ENCODE peak calls at places on chromosome 15, in ten cellular contexts. Z is cardiac fibroblast, T is mammary epithelial cell, O is thyroid gland, R is pancreas, J is AG04450, I is ascending aorta, W is SK-N-SH, X is H1, E is kidney epithelial cell. Q is an unnamed sample.

GRCh38 chr15:40936709-40937666 is 7.8 kb downstream of the DLL4 start:
- DNase-seq in Z (no peak), T (no peak), O (no peak), R (no peak), J (no peak), I (no peak), W (no peak), X (no peak), E (no peak), Q (no peak)

GRCh38 chr15:87267798-87268197 is 988.7 kb downstream of the NTRK3 start:
- DNase-seq in Z (peak; percentile 62), T (peak; percentile 94), O (no peak), R (no peak), J (peak; percentile 53), I (no peak), W (no peak), X (no peak), E (peak; percentile 31), Q (peak; percentile 73)

GRCh38 chr15:57251308-57251707 is 125.0 kb upstream of the CGNL1 start:
- DNase-seq in Z (no peak), T (no peak), O (no peak), R (no peak), J (no peak), I (no peak), W (no peak), X (no peak), E (no peak), Q (no peak)

GRCh38 chr15:96330064-96330449 is 443 bp upstream of the NR2F2 start:
- DNase-seq in Z (peak; percentile 89), T (peak; percentile 76), O (no peak), R (no peak), J (no peak), I (peak; percentile 86), W (no peak), X (peak; percentile 81), E (no peak), Q (no peak)

GRCh38 chr15:49155834-49156627 is 632 bp upstream of the COPS2 start:
- DNase-seq in Z (peak; percentile 35), T (peak; percentile 12), O (peak; percentile 5), R (no peak), J (no peak), I (no peak), W (peak; percentile 33), X (no peak), E (no peak), Q (no peak)

GRCh38 chr15:65547841-65548240 is 17.6 kb downstream of the HACD3 start:
- DNase-seq in Z (no peak), T (no peak), O (no peak), R (no peak), J (no peak), I (no peak), W (no peak), X (no peak), E (no peak), Q (no peak)

GRCh38 chr15:77122576-77122975 is 51.7 kb upstream of the TSPAN3 start:
- DNase-seq in Z (no peak), T (no peak), O (no peak), R (no peak), J (no peak), I (no peak), W (no peak), X (no peak), E (no peak), Q (no peak)

GRCh38 chr15:36571301-36571700 is 8.1 kb upstream of the CDIN1 start:
- DNase-seq in Z (no peak), T (no peak), O (no peak), R (no peak), J (no peak), I (no peak), W (no peak), X (no peak), E (no peak), Q (no peak)

GRCh38 chr15:94587071-94587470 is 355.7 kb downstream of the MCTP2 start:
- DNase-seq in Z (peak; percentile 17), T (no peak), O (no peak), R (no peak), J (no peak), I (no peak), W (no peak), X (no peak), E (no peak), Q (no peak)

GRCh38 chr15:99435761-99436346 is 129.9 kb upstream of the MEF2A start:
- DNase-seq in Z (no peak), T (no peak), O (no peak), R (no peak), J (no peak), I (no peak), W (no peak), X (no peak), E (no peak), Q (no peak)

GRCh38 chr15:99433026-99433756 is 132.6 kb upstream of the MEF2A start:
- DNase-seq in Z (peak; percentile 59), T (peak; percentile 68), O (no peak), R (no peak), J (no peak), I (peak; percentile 61), W (no peak), X (no peak), E (no peak), Q (no peak)

GRCh38 chr15:99433757-99434211 is 132.0 kb upstream of the MEF2A start:
- DNase-seq in Z (no peak), T (no peak), O (no peak), R (no peak), J (no peak), I (no peak), W (no peak), X (no peak), E (no peak), Q (no peak)

GRCh38 chr15:99435138-99435695 is 130.6 kb upstream of the MEF2A start:
- DNase-seq in Z (no peak), T (peak; percentile 65), O (no peak), R (peak; percentile 37), J (no peak), I (peak; percentile 61), W (no peak), X (peak; percentile 39), E (no peak), Q (no peak)

GRCh38 chr15:99434506-99435137 is 131.2 kb upstream of the MEF2A start:
- DNase-seq in Z (no peak), T (no peak), O (no peak), R (no peak), J (no peak), I (no peak), W (no peak), X (no peak), E (no peak), Q (no peak)
- H3K4me3 ChIP-seq in Z (no peak overlapping the region), T (peak overlapping the region; percentile 25), O (no peak overlapping the region), R (no peak overlapping the region), J (no peak overlapping the region), I (no peak overlapping the region), W (no peak overlapping the region), X (no peak overlapping the region), E (no peak overlapping the region), Q (no peak overlapping the region)

GRCh38 chr15:75197062-75197630 is 4.5 kb upstream of the C15orf39 start:
- DNase-seq in Z (no peak), T (no peak), O (peak; percentile 23), R (no peak), J (no peak), I (no peak), W (no peak), X (no peak), E (no peak), Q (no peak)

GRCh38 chr15:75193976-75194375 is 7.7 kb upstream of the C15orf39 start:
- DNase-seq in Z (no peak), T (no peak), O (no peak), R (no peak), J (no peak), I (no peak), W (no peak), X (no peak), E (no peak), Q (no peak)

GRCh38 chr15:75194397-75194796 is 7.3 kb upstream of the C15orf39 start:
- DNase-seq in Z (no peak), T (no peak), O (no peak), R (no peak), J (no peak), I (no peak), W (no peak), X (no peak), E (no peak), Q (no peak)

GRCh38 chr15:75195766-75196241 is 5.9 kb upstream of the C15orf39 start:
- DNase-seq in Z (no peak), T (no peak), O (peak; percentile 63), R (peak; percentile 30), J (no peak), I (no peak), W (peak; percentile 75), X (no peak), E (no peak), Q (no peak)

GRCh38 chr15:75195122-75195765 is 6.4 kb upstream of the C15orf39 start:
- DNase-seq in Z (peak; percentile 48), T (no peak), O (peak; percentile 90), R (peak; percentile 60), J (no peak), I (no peak), W (peak; percentile 91), X (peak; percentile 87), E (no peak), Q (no peak)
- TF ChIP-seq CTCF in Z (no peak), T (no peak), O (no peak), R (no peak), J (no peak), I (no peak), W (no peak), X (no peak), E (no peak), Q (no peak)

GRCh38 chr15:73930790-73931281 is 4.6 kb downstream of the LOXL1 start:
- DNase-seq in Z (peak; percentile 52), T (no peak), O (no peak), R (no peak), J (no peak), I (no peak), W (no peak), X (no peak), E (no peak), Q (no peak)

GRCh38 chr15:73930371-73930770 is 4.1 kb downstream of the LOXL1 start:
- DNase-seq in Z (peak; percentile 80), T (peak; percentile 39), O (no peak), R (no peak), J (peak; percentile 66), I (peak; percentile 88), W (no peak), X (no peak), E (peak; percentile 73), Q (no peak)

GRCh38 chr15:73927476-73928240 is 1.4 kb downstream of the LOXL1 start:
- DNase-seq in Z (peak; percentile 52), T (peak; percentile 62), O (peak; percentile 76), R (peak; percentile 67), J (no peak), I (peak; percentile 82), W (peak; percentile 73), X (peak; percentile 86), E (no peak), Q (no peak)

GRCh38 chr15:73928241-73928579 is 1.9 kb downstream of the LOXL1 start:
- DNase-seq in Z (no peak), T (no peak), O (no peak), R (no peak), J (no peak), I (no peak), W (no peak), X (no peak), E (no peak), Q (no peak)

GRCh38 chr15:73928971-73929627 is 2.8 kb downstream of the LOXL1 start:
- DNase-seq in Z (no peak), T (no peak), O (no peak), R (no peak), J (no peak), I (peak; percentile 65), W (no peak), X (no peak), E (no peak), Q (no peak)
- H3K4me3 ChIP-seq in Z (peak overlapping the region; percentile 78), T (no peak overlapping the region), O (no peak overlapping the region), R (no peak overlapping the region), J (peak overlapping the region; percentile 90), I (peak overlapping the region; percentile 65), W (no peak overlapping the region), X (no peak overlapping the region), E (no peak overlapping the region), Q (peak overlapping the region; percentile 75)

GRCh38 chr15:89496155-89497098 is at the start of gene RHCG:
- DNase-seq in Z (peak; percentile 50), T (peak; percentile 57), O (peak; percentile 4), R (peak; percentile 48), J (no peak), I (peak; percentile 56), W (peak; percentile 61), X (peak; percentile 83), E (peak; percentile 12), Q (no peak)
- TF ChIP-seq CTCF in Z (peak; percentile 37), T (peak; percentile 25), O (no peak), R (peak; percentile 22), J (peak; percentile 27), I (no peak), W (peak; percentile 15), X (peak; percentile 88), E (peak; percentile 49), Q (peak; percentile 41)

Q was measured in HFF-Myc.